ENCODE peak calls at places on chromosomes 3 and 15, in four cellular contexts. O is AG04449, L is GM23338, Z is right lobe of liver. U is an unnamed sample.

GRCh38 chr3:113495035-113495434 is 19.9 kb downstream of the SPICE1 start:
- DNase-seq in O (no peak), L (peak; percentile 56), Z (no peak), U (no peak)

GRCh38 chr15:89975482-89976291 is 25.4 kb upstream of the ZNF710 start:
- DNase-seq in O (no peak), L (no peak), Z (no peak), U (no peak)

GRCh38 chr3:19641408-19641807 is 292.6 kb downstream of the EFHB start:
- DNase-seq in O (no peak), L (no peak), Z (no peak), U (no peak)

GRCh38 chr3:123635220-123635619 is 50.4 kb upstream of the HACD2 start:
- DNase-seq in O (no peak), L (peak; percentile 21), Z (no peak), U (no peak)

GRCh38 chr3:125110016-125110875 is 54.4 kb upstream of the HEG1 start:
- DNase-seq in O (peak; percentile 90), L (no peak), Z (no peak), U (no peak)

GRCh38 chr3:141763088-141763750 is at the start of gene GRK7:
- DNase-seq in O (no peak), L (peak; percentile 30), Z (no peak), U (no peak)

GRCh38 chr3:195040773-195041520 is 230.0 kb downstream of the XXYLT1 start:
- DNase-seq in O (no peak), L (no peak), Z (no peak), U (no peak)

GRCh38 chr3:187744169-187745151 is 808 bp downstream of the BCL6 start:
- DNase-seq in O (no peak), L (peak; percentile 54), Z (peak; percentile 68), U (peak; percentile 67)

GRCh38 chr15:36903922-36904479 is 196.3 kb downstream of the MEIS2 start:
- DNase-seq in O (no peak), L (no peak), Z (no peak), U (no peak)

GRCh38 chr3:112519424-112520001 is 20.2 kb upstream of the BTLA start:
- DNase-seq in O (peak; percentile 40), L (peak; percentile 85), Z (no peak), U (peak; percentile 76)

GRCh38 chr3:168914662-168915061 is 748.9 kb downstream of the MECOM start:
- DNase-seq in O (no peak), L (peak; percentile 19), Z (no peak), U (no peak)

GRCh38 chr3:23055733-23056376 is 147.3 kb upstream of the UBE2E2 start:
- DNase-seq in O (peak; percentile 50), L (no peak), Z (no peak), U (no peak)

GRCh38 chr15:78394981-78395619 is 42.9 kb upstream of the IREB2 start:
- DNase-seq in O (no peak), L (peak; percentile 57), Z (no peak), U (no peak)

GRCh38 chr3:126553284-126553811 is 5.4 kb downstream of the C3orf22 start:
- DNase-seq in O (no peak), L (no peak), Z (peak; percentile 13), U (no peak)

GRCh38 chr3:97872209-97873042 is 50.6 kb downstream of the CRYBG3 start:
- DNase-seq in O (peak; percentile 87), L (no peak), Z (no peak), U (no peak)

DNA sequence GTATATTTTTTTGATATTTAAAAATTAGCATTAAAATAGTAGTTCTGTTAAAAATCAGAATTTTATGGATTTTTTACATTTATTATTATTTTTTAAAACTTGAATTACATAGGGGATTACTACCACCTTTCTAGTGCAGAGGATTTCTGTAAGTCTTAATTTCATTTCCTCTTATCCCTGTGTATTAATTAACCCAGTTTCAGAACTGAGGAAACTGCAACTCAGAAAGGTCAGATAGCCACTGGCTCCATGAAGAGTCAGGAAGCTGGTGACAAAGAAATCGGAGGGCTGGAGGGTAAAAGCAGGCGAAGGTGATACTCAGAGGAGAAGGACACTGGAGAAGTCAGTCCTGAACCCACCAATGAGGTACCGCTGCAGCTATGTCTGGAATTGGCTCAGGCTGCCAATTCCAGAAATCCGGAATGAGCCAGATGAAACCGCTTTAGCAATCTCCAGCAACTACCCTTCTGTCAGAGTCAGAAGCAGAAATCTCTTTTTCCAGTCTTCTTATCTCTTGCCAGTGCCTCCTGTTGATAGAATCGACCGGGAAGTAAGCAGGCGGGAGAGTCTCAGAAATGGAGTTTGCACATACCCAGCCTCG is 308.5 kb downstream of the SV2B start:
- DNase-seq in O (no peak), L (no peak), Z (peak; percentile 23), U (peak; percentile 22)
- H3K4me3 ChIP-seq in O (no peak overlapping the region), L (no peak overlapping the region), Z (peak overlapping the region; percentile 32), U (no peak overlapping the region)

DNA sequence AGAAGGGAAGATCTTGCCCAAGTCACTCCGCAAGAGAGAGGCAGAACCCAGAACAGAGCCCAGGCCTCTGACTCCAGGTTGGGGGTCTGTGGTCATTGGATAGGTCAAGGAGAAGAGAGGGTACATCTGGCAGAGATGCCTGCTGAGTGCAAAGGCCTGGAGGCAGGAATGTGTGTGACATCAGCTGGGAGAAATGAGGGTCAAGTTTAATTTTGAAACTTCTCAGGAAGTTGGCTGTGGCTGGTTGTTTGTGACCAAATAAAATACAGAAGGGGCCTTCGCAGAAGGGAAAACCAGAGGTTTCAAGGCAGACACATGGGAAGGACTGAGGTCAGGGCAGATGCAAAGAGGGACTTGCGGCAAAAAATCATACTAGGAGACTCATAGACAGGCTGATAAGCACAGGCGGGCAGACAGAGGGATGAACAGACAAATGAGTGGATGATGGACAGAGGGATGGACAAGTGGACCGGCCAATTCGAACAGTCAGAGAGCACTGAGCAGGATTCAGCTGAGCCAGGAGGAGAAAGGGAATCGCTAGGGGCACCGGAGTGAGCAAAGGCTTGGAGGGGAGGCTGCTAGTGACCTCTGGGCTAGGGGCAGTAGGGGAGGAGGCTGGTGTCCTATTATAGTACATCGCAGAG is 28.8 kb upstream of the CACNA2D2 start:
- DNase-seq in O (no peak), L (no peak), Z (no peak), U (no peak)
- TF ChIP-seq CTCF in O (no peak), L (no peak), Z (no peak), U (no peak)

DNA sequence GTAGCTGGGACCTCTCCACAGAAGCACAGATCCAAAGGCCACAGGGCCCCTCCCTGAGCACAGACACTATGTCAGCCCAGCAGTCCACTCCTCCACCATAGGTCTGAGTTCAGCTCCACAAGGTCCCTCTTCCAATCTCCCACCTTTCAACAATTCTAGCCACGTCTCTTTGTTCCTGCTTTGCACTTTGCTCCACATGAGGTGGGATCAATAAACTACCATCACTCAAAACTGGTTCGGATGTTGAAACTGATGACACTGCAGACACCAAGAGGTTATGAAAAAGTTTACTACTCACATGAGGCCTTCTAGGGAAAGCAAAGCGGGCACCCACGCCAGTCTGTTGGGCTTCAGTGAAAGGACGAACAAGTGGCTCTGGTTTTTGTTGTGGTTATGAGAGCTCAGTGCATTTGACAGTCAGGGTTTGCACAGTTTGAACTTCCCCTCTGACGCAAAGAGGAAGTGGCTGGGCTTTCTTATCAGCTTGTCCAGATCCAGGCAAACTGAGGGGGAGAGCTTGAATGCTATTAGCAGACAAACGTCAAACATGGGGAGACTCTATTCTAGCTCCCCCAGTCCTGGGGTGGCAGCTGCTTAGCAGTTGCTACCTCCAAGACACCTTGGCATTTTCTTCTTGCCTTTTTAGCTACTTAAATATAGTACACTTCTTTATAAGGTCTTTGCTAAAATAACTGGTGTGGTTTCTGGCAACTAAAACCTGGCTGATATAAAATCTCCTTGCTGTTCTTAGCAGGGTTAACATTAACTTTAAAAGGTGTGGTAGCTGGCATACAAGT is 37.8 kb downstream of the ZNF445 start:
- DNase-seq in O (no peak), L (no peak), Z (peak; percentile 74), U (peak; percentile 76)
- H3K4me3 ChIP-seq in O (no peak overlapping the region), L (no peak overlapping the region), Z (no peak overlapping the region), U (no peak overlapping the region)

DNA sequence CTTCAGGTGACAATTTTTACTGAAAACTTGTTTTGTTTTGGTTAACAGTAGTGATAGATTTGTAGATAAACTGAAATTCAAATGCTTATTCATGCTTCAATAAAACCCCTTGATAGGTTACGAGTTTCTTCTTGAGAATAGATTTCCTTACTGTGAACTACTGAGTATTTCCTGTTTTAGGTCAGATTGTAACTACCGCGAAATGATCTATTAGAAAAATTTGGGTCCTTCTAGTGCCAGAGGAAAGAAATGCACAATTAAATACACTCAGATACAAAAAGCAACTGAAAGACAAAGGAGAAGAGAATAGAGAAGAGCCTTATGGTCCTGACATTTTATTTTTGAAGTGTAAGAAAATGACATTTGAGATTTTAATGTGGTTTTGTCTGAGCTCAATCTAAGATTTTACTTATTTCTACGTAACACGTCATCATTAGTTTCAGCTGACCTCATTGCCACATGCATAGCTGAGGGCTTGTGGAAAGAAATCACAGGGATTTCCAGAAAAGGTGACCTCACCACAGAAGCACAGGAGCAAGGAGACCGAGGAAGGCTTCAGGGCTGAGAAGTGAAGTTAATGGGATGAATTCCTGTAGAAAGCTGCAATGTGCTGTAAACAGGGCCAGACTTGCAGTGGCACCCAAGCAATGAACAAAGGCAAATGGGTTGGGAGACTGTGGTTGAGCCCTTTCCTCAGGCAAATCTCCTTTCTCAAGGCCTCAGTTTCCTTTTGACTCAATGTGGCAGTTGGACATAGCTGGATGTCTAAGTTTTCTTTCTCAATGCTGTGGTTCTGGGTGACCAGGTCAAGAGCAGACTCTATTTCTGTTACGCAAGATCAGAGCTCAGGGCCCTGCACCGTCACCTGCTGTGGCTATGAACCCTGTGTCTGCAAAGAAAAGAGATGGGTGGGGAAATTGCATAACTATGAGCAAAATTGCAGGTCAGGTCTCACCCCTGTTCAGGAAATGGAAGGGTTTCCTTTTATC is 252.0 kb upstream of the TBL1XR1 start:
- DNase-seq in O (no peak), L (no peak), Z (peak; percentile 59), U (no peak)
- TF ChIP-seq CTCF in O (no peak), L (no peak), Z (no peak), U (no peak)

GRCh38 chr15:83733691-83734090 is 79.8 kb downstream of the ADAMTSL3 start:
- DNase-seq in O (no peak), L (no peak), Z (no peak), U (no peak)
- H3K4me3 ChIP-seq in O (no peak overlapping the region), L (no peak overlapping the region), Z (no peak overlapping the region), U (no peak overlapping the region)

U was measured in mucosa of descending colon.